ENCODE peak calls at places on chromosomes 11 and 22, in four cellular contexts. A is AG09319, W is HFFc6, K is pons. P is an unnamed sample.

GRCh38 chr11:45892856-45893255 is 7.4 kb downstream of the MAPK8IP1 start:
- DNase-seq in K (no peak), A (no peak), W (no peak), P (no peak)

GRCh38 chr11:2686360-2687222 is 13.2 kb downstream of the KCNQ1OT1 start:
- DNase-seq in K (no peak), A (no peak), W (no peak), P (no peak)

GRCh38 chr22:45336971-45337431 is 27.3 kb downstream of the FAM118A start:
- DNase-seq in K (peak), W (no peak), A (no peak), P (no peak)

GRCh38 chr11:106276859-106277436 is 199.5 kb downstream of the AASDHPPT start:
- DNase-seq in A (peak), W (no peak), K (no peak), P (no peak)

GRCh38 chr11:119144825-119145476 is 3.9 kb upstream of the ABCG4 start:
- DNase-seq in A (no peak), K (peak), W (peak), P (peak)

GRCh38 chr11:64742087-64742939 is 1.6 kb downstream of the RASGRP2 start:
- DNase-seq in A (no peak), K (no peak), W (no peak), P (peak)

GRCh38 chr22:29055192-29055830 is 6.3 kb downstream of the C22orf31 start:
- DNase-seq in W (no peak), A (no peak), K (no peak), P (no peak)

GRCh38 chr22:49927483-49928184 is 9.2 kb downstream of the CRELD2 start:
- DNase-seq in W (no peak), K (no peak), A (no peak), P (no peak)

GRCh38 chr11:95790933-95791247 is 592 bp downstream of the CEP57 start:
- DNase-seq in W (peak), A (no peak), K (peak), P (peak)

GRCh38 chr22:31637938-31638618 is 23.9 kb downstream of the PISD start:
- DNase-seq in A (no peak), K (peak), W (no peak), P (peak)

GRCh38 chr11:101341578-101341977 is 212.0 kb upstream of the PGR start:
- DNase-seq in W (no peak), K (no peak), A (no peak), P (no peak)

GRCh38 chr11:12963789-12964536 is 45.2 kb upstream of the RASSF10 start:
- DNase-seq in W (peak), A (no peak), K (peak), P (peak)

GRCh38 chr11:79082280-79082679 is 358.6 kb downstream of the TENM4 start:
- DNase-seq in W (no peak), A (no peak), K (no peak), P (no peak)

GRCh38 chr11:123304828-123305530 is 109.9 kb upstream of the CLMP start:
- DNase-seq in A (no peak), K (no peak), W (no peak), P (no peak)

GRCh38 chr11:129766858-129767604 is 48.6 kb upstream of the TMEM45B start:
- DNase-seq in K (no peak), W (peak), A (no peak), P (no peak)

GRCh38 chr22:20128902-20129746 is 2.5 kb upstream of the ZDHHC8 start:
- DNase-seq in A (no peak), K (no peak), W (peak), P (peak)

GRCh38 chr11:70103256-70103975 is 25.3 kb downstream of the ANO1 start:
- DNase-seq in W (no peak), K (no peak), A (no peak), P (no peak)

GRCh38 chr11:27864046-27865025 is 164.1 kb upstream of the BDNF start:
- DNase-seq in A (no peak), K (no peak), W (no peak), P (no peak)

P was measured in hepatic stellate cell.